ENCODE peak calls at places on chromosomes 12 and 14, in six cellular contexts. One of them, this sample, is unnamed.

GRCh38 chr12:2294651-2295475 is 242.1 kb downstream of the CACNA1C start:
- DNase-seq in B cell: no peak
- DNase-seq in stomach: no peak
- DNase-seq in AG08396: no peak
- DNase-seq in upper lobe of left lung: peak; percentile 41
- DNase-seq in AG08395: peak; percentile 54
- DNase-seq in this sample: no peak

GRCh38 chr14:65095633-65096205 is 6.6 kb downstream of the MAX start:
- DNase-seq in B cell: no peak
- DNase-seq in AG08395: peak; percentile 76
- DNase-seq in AG08396: peak; percentile 62
- DNase-seq in stomach: peak; percentile 72
- DNase-seq in upper lobe of left lung: no peak
- DNase-seq in this sample: peak; percentile 48

GRCh38 chr12:122021822-122022392 is at the start of gene BCL7A:
- DNase-seq in stomach: peak; percentile 70
- DNase-seq in AG08396: peak; percentile 93
- DNase-seq in upper lobe of left lung: peak; percentile 94
- DNase-seq in AG08395: peak; percentile 81
- DNase-seq in B cell: peak; percentile 85
- DNase-seq in this sample: peak; percentile 80

GRCh38 chr12:131057211-131057721 is 103.6 kb downstream of the ADGRD1 start:
- DNase-seq in upper lobe of left lung: no peak
- DNase-seq in stomach: peak; percentile 24
- DNase-seq in AG08396: no peak
- DNase-seq in B cell: no peak
- DNase-seq in AG08395: no peak
- DNase-seq in this sample: peak; percentile 6

GRCh38 chr12:131044760-131045381 is 91.2 kb downstream of the ADGRD1 start:
- DNase-seq in AG08395: no peak
- DNase-seq in stomach: no peak
- DNase-seq in AG08396: no peak
- DNase-seq in B cell: no peak
- DNase-seq in upper lobe of left lung: peak; percentile 80
- DNase-seq in this sample: no peak

GRCh38 chr12:110345963-110346362 is 57.5 kb downstream of the ANAPC7 start:
- DNase-seq in AG08395: no peak
- DNase-seq in B cell: no peak
- DNase-seq in upper lobe of left lung: no peak
- DNase-seq in stomach: no peak
- DNase-seq in AG08396: no peak
- DNase-seq in this sample: no peak

GRCh38 chr12:120539303-120539702 is 5.1 kb downstream of the RNF10 start:
- DNase-seq in AG08395: peak; percentile 28
- DNase-seq in B cell: no peak
- DNase-seq in stomach: no peak
- DNase-seq in upper lobe of left lung: no peak
- DNase-seq in AG08396: peak; percentile 38
- DNase-seq in this sample: no peak

GRCh38 chr12:31118347-31118830 is 44.7 kb downstream of the DDX11 start:
- DNase-seq in B cell: peak; percentile 61
- DNase-seq in AG08395: peak; percentile 7
- DNase-seq in upper lobe of left lung: peak; percentile 80
- DNase-seq in AG08396: peak; percentile 36
- DNase-seq in stomach: no peak
- DNase-seq in this sample: no peak

GRCh38 chr14:58770501-58770982 is 132.8 kb downstream of the DACT1 start:
- DNase-seq in AG08395: no peak
- DNase-seq in stomach: no peak
- DNase-seq in AG08396: no peak
- DNase-seq in upper lobe of left lung: no peak
- DNase-seq in B cell: no peak
- DNase-seq in this sample: no peak